ENCODE peak calls at places on chromosome 21, in five cellular contexts. O is aorta, Y is PC-3, C is H7, M is bronchial epithelial cell. Q is an unnamed sample. For H3K27me3, the result is how much of the 10 kb centered on the place peaks cover.

GRCh38 chr21:17818158-17819113 is 720 bp downstream of the C21orf91 start:
- DNase-seq in C (no peak), O (peak), M (peak), Y (peak), Q (peak)

GRCh38 chr21:36028127-36029069 is 31.9 kb downstream of the SETD4 start:
- DNase-seq in O (peak), C (peak), M (peak), Y (peak), Q (peak)

GRCh38 chr21:29084372-29084771 is 10.9 kb upstream of the CCT8 start:
- DNase-seq in M (no peak), O (no peak), Y (no peak), C (no peak), Q (no peak)

GRCh38 chr21:35066824-35067223 is 17.7 kb upstream of the RUNX1 start:
- DNase-seq in M (no peak), C (no peak), Y (no peak), O (no peak), Q (no peak)

GRCh38 chr21:43716376-43717165 is 2.4 kb upstream of the PDXK start:
- DNase-seq in C (no peak), M (no peak), O (no peak), Y (no peak), Q (no peak)

GRCh38 chr21:25583370-25584133 is 23.7 kb downstream of the MRPL39 start:
- DNase-seq in Y (no peak), M (no peak), O (no peak), C (no peak), Q (no peak)

GRCh38 chr21:21898801-21899200 is 900.6 kb downstream of the NCAM2 start:
- DNase-seq in C (no peak), M (no peak), O (no peak), Y (no peak), Q (no peak)

GRCh38 chr21:31107151-31107785 is 69.0 kb upstream of the KRTAP19-8 start:
- DNase-seq in O (no peak), Y (no peak), M (no peak), C (no peak), Q (no peak)

GRCh38 chr21:35075546-35075945 is 26.4 kb upstream of the RUNX1 start:
- DNase-seq in M (peak), Y (no peak), O (no peak), C (no peak), Q (no peak)

GRCh38 chr21:36263797-36264196 is 56.2 kb upstream of the MORC3 start:
- DNase-seq in Y (no peak), M (no peak), C (no peak), O (no peak), Q (no peak)

GRCh38 chr21:21010228-21010627 is 12.0 kb downstream of the NCAM2 start:
- DNase-seq in O (no peak), Y (no peak), M (no peak), C (no peak), Q (no peak)

GRCh38 chr21:31111093-31111492 is 72.8 kb upstream of the KRTAP19-8 start:
- DNase-seq in M (no peak), O (no peak), C (no peak), Y (no peak), Q (no peak)

GRCh38 chr21:25813917-25814316 is 79.1 kb downstream of the GABPA start:
- DNase-seq in Y (no peak), M (peak), C (no peak), O (no peak), Q (no peak)

GRCh38 chr21:43921979-43922945 is 57.2 kb downstream of the AGPAT3 start:
- DNase-seq in Y (no peak), C (no peak), O (no peak), M (no peak), Q (peak)

GRCh38 chr21:36250423-36251075 is 69.4 kb upstream of the MORC3 start:
- DNase-seq in C (peak), O (no peak), M (no peak), Y (no peak), Q (no peak)

GRCh38 chr21:23374155-23374554 is 2233.1 kb downstream of the MRPL39 start:
- DNase-seq in C (no peak), Y (no peak), O (no peak), M (no peak), Q (no peak)

GRCh38 chr21:34092241-34092921 is 19.0 kb downstream of the MRPS6 start:
- DNase-seq in M (no peak), Y (no peak), O (no peak), C (no peak), Q (no peak)

GRCh38 chr21:35319684-35320083 is 270.6 kb upstream of the RUNX1 start:
- DNase-seq in C (no peak), O (no peak), Y (peak), M (peak), Q (no peak)

GRCh38 chr21:31284797-31285397 is 59.2 kb downstream of the TIAM1 start:
- DNase-seq in C (no peak), M (peak), Y (no peak), O (peak), Q (no peak)

DNA sequence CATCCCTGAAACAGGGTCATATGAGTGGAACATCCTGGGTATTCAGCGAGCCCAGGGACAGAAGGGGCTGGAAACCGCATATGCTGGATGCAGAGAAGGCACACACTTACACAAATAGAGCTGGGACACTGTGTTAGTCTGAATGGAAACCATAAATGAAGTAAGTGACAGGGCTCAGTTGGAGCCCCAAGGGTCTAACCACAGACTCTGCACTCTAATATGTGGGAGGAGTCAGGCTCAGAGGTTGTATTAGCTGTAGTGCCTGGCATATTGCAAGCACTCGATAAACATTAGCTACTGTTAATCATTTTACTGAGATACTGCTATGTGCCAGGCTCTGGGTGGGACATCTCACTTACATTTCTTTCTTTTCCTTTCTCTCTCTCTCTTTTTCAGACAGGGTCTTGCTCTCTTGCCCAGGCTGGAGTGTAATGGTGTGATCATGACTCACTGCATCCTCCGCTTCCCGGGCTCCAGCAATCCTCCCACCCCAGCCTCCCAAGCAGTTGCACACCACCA is 6.5 kb upstream of the OLIG1 start:
- DNase-seq in Y (no peak), O (no peak), C (no peak), M (no peak), Q (no peak)
- H3K27me3 ChIP-seq in Y (half or more), O (under half), C (under half), M (under half), Q (half or more)

GRCh38 chr21:45305831-45306230 is 18.1 kb upstream of the POFUT2 start:
- DNase-seq in O (no peak), Y (no peak), M (no peak), C (no peak), Q (peak)

GRCh38 chr21:45304945-45305344 is 17.2 kb upstream of the POFUT2 start:
- DNase-seq in C (no peak), M (no peak), O (no peak), Y (no peak), Q (peak)

GRCh38 chr21:45303111-45303615 is 15.5 kb upstream of the POFUT2 start:
- DNase-seq in O (peak), Y (no peak), C (no peak), M (no peak), Q (peak)

GRCh38 chr21:45303751-45304150 is 16.1 kb upstream of the POFUT2 start:
- DNase-seq in M (no peak), Y (no peak), C (no peak), O (no peak), Q (peak)

DNA sequence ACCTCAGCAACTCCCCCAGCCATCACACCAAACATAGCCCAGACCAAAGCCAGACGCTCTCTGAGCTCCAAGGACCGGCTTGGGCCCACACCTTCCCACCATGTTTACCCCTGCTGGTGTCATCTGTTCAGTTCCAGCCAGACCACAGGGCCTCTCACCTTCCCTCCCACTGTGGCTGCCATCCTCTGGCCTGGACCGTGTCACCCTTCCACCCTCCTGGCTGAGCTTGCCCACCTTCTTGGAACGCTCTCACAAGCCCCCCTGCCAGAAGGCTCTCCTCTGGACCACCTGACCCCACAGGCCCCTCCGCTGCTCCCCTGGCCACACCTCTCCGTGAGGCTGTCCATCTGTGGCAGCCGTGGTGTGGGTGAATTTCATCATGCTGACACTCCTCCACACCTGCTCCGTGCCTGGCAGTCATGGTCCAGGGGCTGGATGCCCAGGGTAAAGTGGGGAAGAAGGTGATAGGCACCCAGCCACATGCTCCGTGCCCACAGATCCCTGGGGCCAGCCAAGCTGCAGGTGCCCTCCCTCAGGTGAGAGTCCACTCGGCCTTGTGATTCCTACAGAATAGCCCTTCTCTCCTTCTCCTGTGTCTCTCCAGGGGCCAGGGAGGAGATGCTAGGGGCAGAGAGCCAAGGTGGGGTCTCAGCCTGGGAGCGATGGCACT is 16.6 kb upstream of the POFUT2 start:
- DNase-seq in O (no peak), C (no peak), Y (no peak), M (no peak), Q (peak)
- H3K27me3 ChIP-seq in O (under half), C (under half), Y (under half), M (under half), Q (under half)

DNA sequence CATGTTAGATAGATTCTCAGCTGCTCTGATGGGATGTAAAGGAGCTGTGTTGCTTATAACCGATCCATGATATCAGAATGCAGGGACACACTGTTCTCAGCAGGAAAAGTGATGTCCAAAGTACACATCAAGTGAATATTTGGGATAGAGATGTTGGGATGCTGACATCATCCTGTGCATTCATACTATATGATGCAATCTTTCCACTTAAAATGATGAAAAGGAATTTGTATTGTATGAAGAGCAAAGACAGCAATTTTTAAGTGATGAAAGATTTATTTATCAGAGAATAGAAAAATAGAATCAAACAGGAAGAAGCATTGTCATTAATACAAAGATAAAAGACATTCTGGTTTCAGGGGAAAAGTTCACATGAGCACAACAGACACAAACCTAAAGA is 110.1 kb downstream of the ERG start:
- DNase-seq in C (no peak), Y (no peak), O (no peak), M (peak), Q (no peak)
- H3K27me3 ChIP-seq in C (under half), Y (half or more), O (under half), M (under half), Q (under half)

GRCh38 chr21:27423906-27424595 is 457.2 kb upstream of the ADAMTS5 start:
- DNase-seq in M (peak), Y (no peak), O (no peak), C (peak), Q (no peak)

GRCh38 chr21:27424601-27425000 is 457.7 kb upstream of the ADAMTS5 start:
- DNase-seq in Y (no peak), O (no peak), M (peak), C (no peak), Q (no peak)

GRCh38 chr21:27426196-27426595 is 459.3 kb upstream of the ADAMTS5 start:
- DNase-seq in M (no peak), C (no peak), O (no peak), Y (no peak), Q (no peak)

GRCh38 chr21:27425574-27425973 is 458.7 kb upstream of the ADAMTS5 start:
- DNase-seq in Y (no peak), M (no peak), O (no peak), C (no peak), Q (no peak)

DNA sequence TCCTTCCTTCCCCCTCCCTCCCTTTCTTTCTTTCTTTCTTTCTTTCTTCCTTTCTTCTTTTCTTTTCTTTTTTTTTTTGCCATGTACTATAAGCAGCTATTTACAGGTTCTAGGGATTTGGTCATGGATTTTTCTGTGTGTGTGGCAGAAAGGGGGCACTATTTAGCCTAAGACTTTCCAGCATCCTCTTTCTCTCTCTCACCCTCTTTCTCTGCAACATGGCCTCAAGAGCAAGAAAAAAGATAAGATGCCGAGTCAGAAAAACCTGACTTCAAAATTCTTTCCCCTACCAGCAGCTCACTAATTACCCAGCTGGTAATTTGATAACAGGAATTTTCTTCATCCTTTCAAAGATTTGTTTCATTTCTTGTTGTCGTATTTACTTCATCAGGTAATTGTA is 458.3 kb upstream of the ADAMTS5 start:
- DNase-seq in O (no peak), M (peak), C (no peak), Y (no peak), Q (no peak)
- H3K27me3 ChIP-seq in O (under half), M (under half), C (under half), Y (under half), Q (under half)

DNA sequence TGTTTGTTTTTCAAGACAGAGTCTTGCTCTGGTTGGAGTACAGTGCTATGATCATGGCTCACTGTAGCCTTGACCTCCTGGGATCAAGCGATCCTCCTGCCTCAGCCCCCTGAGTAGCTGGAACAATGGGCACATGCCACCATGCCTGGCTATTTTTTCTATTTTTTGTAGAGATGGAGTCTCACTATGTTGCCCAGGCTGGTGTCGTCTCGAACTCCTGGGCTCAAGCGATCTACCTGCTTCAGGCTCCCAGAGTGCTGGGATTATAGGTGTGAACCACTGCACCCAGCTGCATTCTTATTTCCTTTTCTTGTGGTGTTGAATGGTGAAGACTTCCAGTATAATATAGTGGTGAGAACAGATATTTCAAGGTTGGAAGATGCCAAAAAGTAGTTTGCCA is 28.0 kb downstream of the B3GALT5 start:
- DNase-seq in Y (no peak), O (no peak), M (no peak), C (no peak), Q (no peak)
- H3K27me3 ChIP-seq in Y (under half), O (under half), M (under half), C (under half), Q (under half)

DNA sequence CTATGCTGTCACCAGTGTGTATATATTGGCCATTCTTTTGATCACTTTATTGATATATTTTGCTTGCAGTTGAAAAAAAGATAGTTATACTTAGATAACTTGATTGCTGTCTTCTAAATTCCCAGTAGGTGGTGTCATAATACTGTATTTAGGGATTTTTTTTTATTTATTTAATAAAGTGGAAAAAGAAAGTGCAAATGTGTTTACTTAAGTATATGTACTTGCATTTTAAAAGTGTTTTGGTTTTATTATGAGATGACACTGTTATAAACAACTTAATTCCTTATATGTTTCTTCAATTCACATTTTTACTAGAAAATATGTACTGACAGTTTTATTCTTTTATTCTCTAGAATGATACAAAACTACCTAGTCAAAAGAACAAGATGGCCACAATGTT is 164.8 kb downstream of the USP25 start:
- DNase-seq in O (no peak), C (no peak), Y (peak), M (peak), Q (no peak)
- H3K27me3 ChIP-seq in O (under half), C (under half), Y (under half), M (under half), Q (under half)

GRCh38 chr21:45428534-45428933 is 23.6 kb downstream of the COL18A1 start:
- DNase-seq in Y (no peak), M (no peak), O (no peak), C (no peak), Q (no peak)
- H3K27me3 ChIP-seq in Y (under half), M (under half), O (under half), C (under half), Q (under half)

GRCh38 chr21:41685511-41686149 is 81.2 kb downstream of the RIPK4 start:
- DNase-seq in M (no peak), O (peak), C (peak), Y (no peak), Q (no peak)
- H3K27me3 ChIP-seq in M (under half), O (under half), C (under half), Y (under half), Q (under half)

GRCh38 chr21:45343891-45344290 is 56.2 kb upstream of the POFUT2 start:
- DNase-seq in Y (no peak), O (no peak), C (no peak), M (no peak), Q (no peak)
- H3K27me3 ChIP-seq in Y (under half), O (under half), C (under half), M (under half), Q (under half)

DNA sequence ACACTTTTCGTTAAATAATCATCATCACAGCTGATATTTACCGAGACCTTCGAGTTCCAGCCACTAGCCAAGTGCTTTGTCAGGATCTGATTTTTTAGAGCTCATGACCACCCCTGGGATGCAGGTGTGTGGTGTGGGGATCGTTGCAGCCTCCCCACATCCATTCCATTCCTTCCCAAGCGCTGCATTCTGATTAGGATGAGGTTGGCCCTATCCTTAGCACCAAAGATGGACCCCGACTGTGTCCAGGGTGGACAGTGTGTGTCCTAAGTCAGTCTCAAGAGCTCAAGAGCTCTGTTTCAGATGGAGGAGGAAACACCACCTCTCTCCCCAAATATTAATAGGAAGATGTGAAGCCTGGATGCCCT is 74.1 kb downstream of the PSMG1 start:
- DNase-seq in M (no peak), C (no peak), O (no peak), Y (no peak), Q (no peak)
- H3K27me3 ChIP-seq in M (under half), C (under half), O (under half), Y (under half), Q (under half)

Q was measured in left ventricle myocardium inferior.